ENCODE peak calls at places on chromosomes 2 and 18, in five cellular contexts. Q is HepG2, D is upper lobe of left lung, G is GM12878, K is HCT116. A is an unnamed sample.

GRCh38 chr2:121801916-121802315 is 46.5 kb downstream of the TSN start:
- ATAC-seq in D (no peak), G (no peak), K (no peak), Q (no peak), A (no peak)

GRCh38 chr18:35939166-35939565 is 33.3 kb upstream of the RMP24 start:
- ATAC-seq in Q (peak; percentile 25), D (no peak), K (peak; percentile 66), G (no peak), A (no peak)

GRCh38 chr2:239225456-239225855 is 175.4 kb downstream of the HDAC4 start:
- ATAC-seq in D (no peak), Q (no peak), K (no peak), G (no peak), A (no peak)

GRCh38 chr2:193861557-193861956 is 1666.8 kb upstream of the TMEFF2 start:
- ATAC-seq in Q (no peak), G (no peak), K (no peak), D (no peak), A (no peak)

GRCh38 chr2:128894896-128895295 is 576.2 kb upstream of the HS6ST1 start:
- ATAC-seq in K (no peak), D (no peak), Q (no peak), G (no peak), A (no peak)

GRCh38 chr2:847669-848068 is 103.0 kb upstream of the SNTG2 start:
- ATAC-seq in D (no peak), Q (peak; percentile 52), G (no peak), K (no peak), A (no peak)

GRCh38 chr2:133817680-133818566 is 249.7 kb upstream of the NCKAP5 start:
- ATAC-seq in G (no peak), K (peak; percentile 79), Q (peak; percentile 45), D (no peak), A (no peak)

GRCh38 chr2:30368258-30368657 is 78.8 kb upstream of the LCLAT1 start:
- ATAC-seq in K (no peak), G (no peak), D (peak; percentile 69), Q (peak; percentile 47), A (no peak)

GRCh38 chr2:239363946-239364637 is 36.7 kb downstream of the HDAC4 start:
- ATAC-seq in G (no peak), Q (no peak), D (no peak), K (no peak), A (no peak)

GRCh38 chr18:23920054-23920453 is 94.5 kb upstream of the TTC39C start:
- ATAC-seq in D (no peak), G (peak; percentile 17), K (no peak), Q (no peak), A (no peak)

GRCh38 chr18:58337688-58338087 is 291.2 kb downstream of the ALPK2 start:
- ATAC-seq in G (no peak), D (no peak), Q (no peak), K (no peak), A (no peak)

GRCh38 chr2:10487144-10488104 is 39.3 kb upstream of the ODC1 start:
- ATAC-seq in Q (peak; percentile 78), D (peak; percentile 49), G (no peak), K (no peak), A (no peak)

GRCh38 chr2:21230140-21230539 is 106.4 kb downstream of the TDRD15 start:
- ATAC-seq in G (no peak), D (no peak), Q (no peak), K (no peak), A (no peak)

GRCh38 chr2:21233178-21233577 is 109.4 kb downstream of the TDRD15 start:
- ATAC-seq in G (no peak), D (peak; percentile 19), Q (no peak), K (no peak), A (no peak)

GRCh38 chr2:21231985-21232384 is 108.2 kb downstream of the TDRD15 start:
- ATAC-seq in K (no peak), D (no peak), Q (no peak), G (no peak), A (no peak)

GRCh38 chr2:21229302-21229701 is 105.5 kb downstream of the TDRD15 start:
- ATAC-seq in K (no peak), D (no peak), G (no peak), Q (no peak), A (no peak)

DNA sequence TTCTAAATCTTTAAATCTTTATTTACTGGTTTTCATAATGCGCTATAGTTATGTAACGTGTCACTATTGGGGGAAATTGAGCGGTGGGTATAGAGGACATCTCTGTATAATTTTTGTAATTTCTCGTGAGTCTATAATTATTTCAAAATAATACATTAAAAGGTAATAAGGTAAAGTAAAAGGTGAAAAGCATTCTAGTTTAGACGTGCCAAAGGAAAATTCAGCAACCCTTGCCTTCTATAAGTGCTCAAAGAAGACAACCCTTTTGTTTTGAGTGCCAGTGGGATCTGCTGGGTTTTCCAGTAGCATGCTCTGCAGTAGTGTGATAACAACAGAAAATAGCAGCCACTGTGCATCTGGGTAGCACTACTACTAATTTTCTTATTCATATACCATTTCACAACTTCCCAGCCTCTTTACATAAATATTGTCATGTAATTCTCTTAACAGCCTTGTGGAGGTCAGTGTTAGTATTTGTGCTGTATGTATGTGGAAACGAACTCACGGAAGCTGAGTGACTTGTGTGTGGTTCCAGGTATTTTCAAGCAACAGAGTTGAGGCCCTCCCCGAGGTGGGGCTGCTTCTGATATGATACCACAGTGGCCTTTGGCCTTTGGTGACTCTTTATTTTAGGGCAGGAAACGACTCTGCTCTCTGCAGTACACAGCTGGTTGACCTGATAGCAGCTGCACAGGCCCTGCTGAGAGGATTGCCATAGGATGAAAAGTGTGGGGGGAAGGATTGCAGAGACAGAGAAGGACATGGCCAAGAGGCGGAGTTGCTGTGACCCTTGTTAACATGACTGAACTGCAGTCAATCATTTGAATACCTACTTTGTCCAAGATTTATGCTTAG is 104.5 kb downstream of the TDRD15 start:
- ATAC-seq in K (no peak), Q (peak; percentile 86), G (no peak), D (no peak), A (no peak)
- TF ChIP-seq POLR2AphosphoS5 in K (no peak), Q (no peak), G (no peak), D (no peak), A (no peak)

GRCh38 chr2:25672500-25673169 is 742 bp downstream of the DTNB start:
- ATAC-seq in Q (peak; percentile 83), D (peak; percentile 89), G (peak; percentile 87), K (peak; percentile 72), A (peak; percentile 65)
- TF ChIP-seq POLR2A in Q (no peak), D (no peak), G (peak; percentile 8), K (no peak), A (no peak)

DNA sequence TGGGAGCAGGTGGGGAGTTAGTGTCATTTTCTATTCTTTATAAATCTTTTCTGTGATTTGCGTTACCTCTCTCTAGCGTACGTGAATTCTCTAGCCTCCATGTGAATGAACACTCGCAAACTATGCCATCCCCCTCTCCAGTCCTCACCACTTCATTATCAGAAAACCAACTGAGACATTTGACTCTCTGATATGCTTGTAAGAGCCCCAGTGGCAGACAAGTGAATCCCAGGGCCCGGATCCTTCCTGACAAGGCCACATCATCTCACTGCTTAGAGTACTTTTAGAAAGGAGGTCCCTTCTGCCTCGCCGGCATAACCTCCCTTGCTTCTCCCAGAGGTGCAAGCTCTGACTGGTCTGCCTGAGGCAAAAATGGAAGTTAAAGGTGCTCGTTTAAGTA is 114.7 kb upstream of the MSTN start:
- ATAC-seq in Q (no peak), K (no peak), G (no peak), D (no peak), A (no peak)
- H3K27ac ChIP-seq in Q (no peak overlapping the region), K (no peak overlapping the region), G (no peak overlapping the region), D (no peak overlapping the region), A (no peak overlapping the region)

DNA sequence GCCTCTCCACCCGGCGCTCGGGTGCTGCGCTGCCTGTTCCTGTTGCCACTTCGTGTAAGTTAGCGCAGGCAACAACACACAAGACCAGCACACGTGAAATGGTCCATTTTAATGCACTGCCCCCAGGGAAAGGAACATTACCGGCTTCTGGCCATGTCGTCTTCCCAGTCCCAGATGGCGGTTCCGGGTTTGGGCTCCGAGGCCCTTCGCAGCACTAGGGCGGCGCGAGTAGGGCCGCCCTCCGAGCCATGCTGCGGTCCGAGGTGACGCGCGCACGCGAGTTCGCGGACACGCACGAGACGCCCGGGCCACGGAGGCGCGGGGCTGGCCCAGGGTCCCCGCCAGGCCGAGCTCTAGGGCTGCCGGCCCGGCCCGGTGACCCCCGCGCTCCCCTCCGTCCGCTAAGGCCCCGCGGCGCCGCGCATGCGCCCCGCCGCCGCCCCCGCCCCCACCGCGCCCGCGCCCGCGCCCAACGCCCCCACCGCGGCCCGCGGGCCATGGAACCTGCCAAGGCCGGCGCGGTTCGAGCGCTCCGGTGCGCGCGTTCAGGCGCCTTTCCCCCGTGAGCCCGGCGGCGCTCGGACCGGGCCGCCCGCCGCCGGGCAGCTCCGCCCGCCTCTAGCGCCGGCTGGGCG is 365 bp upstream of the ZNF236 start:
- ATAC-seq in Q (peak; percentile 69), D (peak; percentile 68), K (peak; percentile 45), G (peak; percentile 61), A (peak; percentile 66)
- TF ChIP-seq POLR2AphosphoS5 in Q (no peak), D (peak; percentile 50), K (peak; percentile 29), G (peak; percentile 62), A (peak; percentile 31)

GRCh38 chr2:96923201-96923600 is 53.3 kb upstream of the SEMA4C start:
- ATAC-seq in G (no peak), Q (no peak), K (no peak), D (no peak), A (no peak)
- TF ChIP-seq POLR2A in G (no peak), Q (no peak), K (no peak), D (no peak), A (no peak)

GRCh38 chr2:197596751-197597150 is 78.6 kb downstream of the RFTN2 start:
- ATAC-seq in D (no peak), Q (no peak), G (no peak), K (no peak), A (no peak)
- H3K27ac ChIP-seq in D (no peak overlapping the region), Q (no peak overlapping the region), G (no peak overlapping the region), K (no peak overlapping the region), A (no peak overlapping the region)

GRCh38 chr2:77778917-77779316 is 256.7 kb upstream of the LRRTM4 start:
- ATAC-seq in Q (no peak), D (no peak), G (no peak), K (no peak), A (no peak)
- TF ChIP-seq POLR2AphosphoS5 in Q (no peak), D (no peak), G (no peak), K (no peak), A (no peak)

DNA sequence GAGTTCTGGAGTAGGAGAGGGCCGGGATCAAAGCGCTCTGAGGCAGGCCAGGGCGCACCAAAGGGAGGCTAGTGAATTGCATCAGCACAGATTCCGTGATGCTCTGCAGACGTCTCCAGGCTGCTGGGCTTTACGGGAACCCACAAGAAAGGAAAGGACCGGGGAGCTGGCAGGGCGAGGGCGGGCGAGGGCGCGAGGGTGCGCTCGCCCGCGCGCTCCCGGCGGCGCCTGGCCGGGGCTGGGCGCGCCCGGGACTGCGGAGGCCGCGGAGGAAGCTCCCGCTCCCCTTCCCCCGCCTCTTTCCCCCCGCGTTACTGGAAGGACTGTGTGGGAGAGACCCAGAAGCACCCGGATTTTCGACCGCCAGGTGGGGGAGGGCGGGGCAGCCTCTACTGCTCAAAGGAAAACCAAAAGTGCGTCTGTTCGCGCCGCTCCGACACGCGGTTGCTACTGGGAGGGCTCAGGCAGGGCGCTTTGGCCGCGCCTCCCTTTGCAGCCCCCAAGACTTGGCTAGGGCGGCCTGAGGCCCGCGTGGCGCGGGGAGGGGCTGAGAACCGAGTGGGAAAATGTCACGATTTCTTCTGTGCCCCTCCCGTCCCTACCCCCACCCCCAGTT is 2.3 kb upstream of the FOSL2 start:
- ATAC-seq in D (peak; percentile 49), K (peak; percentile 23), G (peak; percentile 51), Q (peak; percentile 3), A (peak; percentile 40)
- TF ChIP-seq POLR2A in D (no peak), K (no peak), G (peak; percentile 62), Q (no peak), A (peak; percentile 87)

GRCh38 chr2:182866461-182867369 is at the start of gene FRZB:
- ATAC-seq in K (no peak), G (peak; percentile 34), Q (peak; percentile 93), D (peak; percentile 66), A (peak; percentile 84)
- H3K27ac ChIP-seq in K (no peak within 1 kb of the TSS), G (no peak within 1 kb of the TSS), Q (no peak within 1 kb of the TSS), D (peak within 1 kb of the TSS; percentile 51), A (peak within 1 kb of the TSS; percentile 47)

A was measured in gastroesophageal sphincter.